ENCODE peak calls at places on chromosomes 3 and 15, in eight cellular contexts. One of them, this sample, is unnamed.

GRCh38 chr15:48696627-48697312 is 51.3 kb upstream of the FBN1 start:
- DNase-seq in anterior cingulate cortex: no peak
- DNase-seq in memory B cell: no peak
- DNase-seq in activated CD4-positive, alpha-beta memory T cell treated with anti-CD3 and anti-CD28 coated beads, Interleukin-2, amount 10 ng/mL, durations not matched to agents 7 days and 5 days: no peak
- DNase-seq in stomach: no peak
- DNase-seq in NCI-H774: no peak
- DNase-seq in HCT116: no peak
- DNase-seq in upper lobe of right lung: no peak
- DNase-seq in this sample: no peak

GRCh38 chr3:14976317-14976716 is 28.9 kb downstream of the NR2C2 start:
- DNase-seq in anterior cingulate cortex: no peak
- DNase-seq in memory B cell: no peak
- DNase-seq in activated CD4-positive, alpha-beta memory T cell treated with anti-CD3 and anti-CD28 coated beads, Interleukin-2, amount 10 ng/mL, durations not matched to agents 7 days and 5 days: no peak
- DNase-seq in stomach: no peak
- DNase-seq in NCI-H774: no peak
- DNase-seq in HCT116: no peak
- DNase-seq in upper lobe of right lung: no peak
- DNase-seq in this sample: no peak

GRCh38 chr15:52013151-52013791 is 5.7 kb upstream of the MAPK6 start:
- DNase-seq in anterior cingulate cortex: no peak
- DNase-seq in memory B cell: no peak
- DNase-seq in activated CD4-positive, alpha-beta memory T cell treated with anti-CD3 and anti-CD28 coated beads, Interleukin-2, amount 10 ng/mL, durations not matched to agents 7 days and 5 days: no peak
- DNase-seq in stomach: no peak
- DNase-seq in NCI-H774: no peak
- DNase-seq in HCT116: no peak
- DNase-seq in upper lobe of right lung: no peak
- DNase-seq in this sample: no peak

GRCh38 chr3:126340596-126340942 is 16.6 kb downstream of the KLF15 start:
- DNase-seq in anterior cingulate cortex: no peak
- DNase-seq in memory B cell: no peak
- DNase-seq in activated CD4-positive, alpha-beta memory T cell treated with anti-CD3 and anti-CD28 coated beads, Interleukin-2, amount 10 ng/mL, durations not matched to agents 7 days and 5 days: no peak
- DNase-seq in stomach: no peak
- DNase-seq in NCI-H774: no peak
- DNase-seq in HCT116: no peak
- DNase-seq in upper lobe of right lung: peak
- DNase-seq in this sample: no peak

GRCh38 chr15:34161329-34161953 is 48.5 kb downstream of the KATNBL1 start:
- DNase-seq in anterior cingulate cortex: no peak
- DNase-seq in memory B cell: no peak
- DNase-seq in activated CD4-positive, alpha-beta memory T cell treated with anti-CD3 and anti-CD28 coated beads, Interleukin-2, amount 10 ng/mL, durations not matched to agents 7 days and 5 days: no peak
- DNase-seq in stomach: no peak
- DNase-seq in NCI-H774: no peak
- DNase-seq in HCT116: peak
- DNase-seq in upper lobe of right lung: no peak
- DNase-seq in this sample: no peak

GRCh38 chr15:67103869-67104268 is 38.5 kb downstream of the SMAD3 start:
- DNase-seq in anterior cingulate cortex: no peak
- DNase-seq in memory B cell: no peak
- DNase-seq in activated CD4-positive, alpha-beta memory T cell treated with anti-CD3 and anti-CD28 coated beads, Interleukin-2, amount 10 ng/mL, durations not matched to agents 7 days and 5 days: peak
- DNase-seq in stomach: no peak
- DNase-seq in NCI-H774: no peak
- DNase-seq in HCT116: no peak
- DNase-seq in upper lobe of right lung: no peak
- DNase-seq in this sample: no peak

GRCh38 chr15:70182858-70183695 is 85.4 kb upstream of the TLE3 start:
- DNase-seq in anterior cingulate cortex: no peak
- DNase-seq in memory B cell: no peak
- DNase-seq in activated CD4-positive, alpha-beta memory T cell treated with anti-CD3 and anti-CD28 coated beads, Interleukin-2, amount 10 ng/mL, durations not matched to agents 7 days and 5 days: no peak
- DNase-seq in stomach: no peak
- DNase-seq in NCI-H774: no peak
- DNase-seq in HCT116: no peak
- DNase-seq in upper lobe of right lung: peak
- DNase-seq in this sample: no peak

GRCh38 chr3:112604536-112604935 is 36.4 kb downstream of the CCDC80 start:
- DNase-seq in anterior cingulate cortex: no peak
- DNase-seq in memory B cell: no peak
- DNase-seq in activated CD4-positive, alpha-beta memory T cell treated with anti-CD3 and anti-CD28 coated beads, Interleukin-2, amount 10 ng/mL, durations not matched to agents 7 days and 5 days: no peak
- DNase-seq in stomach: no peak
- DNase-seq in NCI-H774: no peak
- DNase-seq in HCT116: no peak
- DNase-seq in upper lobe of right lung: no peak
- DNase-seq in this sample: no peak

GRCh38 chr15:38557855-38558713 is 6.5 kb downstream of the RASGRP1 start:
- DNase-seq in anterior cingulate cortex: no peak
- DNase-seq in memory B cell: no peak
- DNase-seq in activated CD4-positive, alpha-beta memory T cell treated with anti-CD3 and anti-CD28 coated beads, Interleukin-2, amount 10 ng/mL, durations not matched to agents 7 days and 5 days: no peak
- DNase-seq in stomach: no peak
- DNase-seq in NCI-H774: no peak
- DNase-seq in HCT116: no peak
- DNase-seq in upper lobe of right lung: no peak
- DNase-seq in this sample: no peak

GRCh38 chr3:169946336-169946735 is 20.3 kb upstream of the SEC62 start:
- DNase-seq in anterior cingulate cortex: no peak
- DNase-seq in memory B cell: no peak
- DNase-seq in activated CD4-positive, alpha-beta memory T cell treated with anti-CD3 and anti-CD28 coated beads, Interleukin-2, amount 10 ng/mL, durations not matched to agents 7 days and 5 days: no peak
- DNase-seq in stomach: no peak
- DNase-seq in NCI-H774: no peak
- DNase-seq in HCT116: no peak
- DNase-seq in upper lobe of right lung: no peak
- DNase-seq in this sample: no peak

GRCh38 chr3:78978037-78978436 is 789.8 kb downstream of the ROBO1 start:
- DNase-seq in anterior cingulate cortex: no peak
- DNase-seq in memory B cell: no peak
- DNase-seq in activated CD4-positive, alpha-beta memory T cell treated with anti-CD3 and anti-CD28 coated beads, Interleukin-2, amount 10 ng/mL, durations not matched to agents 7 days and 5 days: no peak
- DNase-seq in stomach: no peak
- DNase-seq in NCI-H774: no peak
- DNase-seq in HCT116: no peak
- DNase-seq in upper lobe of right lung: no peak
- DNase-seq in this sample: no peak

GRCh38 chr15:35440265-35440664 is 105.7 kb downstream of the DPH6 start:
- DNase-seq in anterior cingulate cortex: no peak
- DNase-seq in memory B cell: no peak
- DNase-seq in activated CD4-positive, alpha-beta memory T cell treated with anti-CD3 and anti-CD28 coated beads, Interleukin-2, amount 10 ng/mL, durations not matched to agents 7 days and 5 days: no peak
- DNase-seq in stomach: no peak
- DNase-seq in NCI-H774: no peak
- DNase-seq in HCT116: no peak
- DNase-seq in upper lobe of right lung: no peak
- DNase-seq in this sample: no peak

GRCh38 chr3:149902498-149903139 is 68.1 kb downstream of the PFN2 start:
- DNase-seq in anterior cingulate cortex: no peak
- DNase-seq in memory B cell: no peak
- DNase-seq in activated CD4-positive, alpha-beta memory T cell treated with anti-CD3 and anti-CD28 coated beads, Interleukin-2, amount 10 ng/mL, durations not matched to agents 7 days and 5 days: no peak
- DNase-seq in stomach: no peak
- DNase-seq in NCI-H774: no peak
- DNase-seq in HCT116: no peak
- DNase-seq in upper lobe of right lung: no peak
- DNase-seq in this sample: no peak

GRCh38 chr3:142998439-142998838 is 2.9 kb upstream of the U2SURP start:
- DNase-seq in anterior cingulate cortex: no peak
- DNase-seq in memory B cell: no peak
- DNase-seq in activated CD4-positive, alpha-beta memory T cell treated with anti-CD3 and anti-CD28 coated beads, Interleukin-2, amount 10 ng/mL, durations not matched to agents 7 days and 5 days: no peak
- DNase-seq in stomach: no peak
- DNase-seq in NCI-H774: no peak
- DNase-seq in HCT116: no peak
- DNase-seq in upper lobe of right lung: no peak
- DNase-seq in this sample: no peak

GRCh38 chr3:106711650-106712049 is 665.6 kb upstream of the CCDC54 start:
- DNase-seq in anterior cingulate cortex: no peak
- DNase-seq in memory B cell: no peak
- DNase-seq in activated CD4-positive, alpha-beta memory T cell treated with anti-CD3 and anti-CD28 coated beads, Interleukin-2, amount 10 ng/mL, durations not matched to agents 7 days and 5 days: no peak
- DNase-seq in stomach: no peak
- DNase-seq in NCI-H774: no peak
- DNase-seq in HCT116: no peak
- DNase-seq in upper lobe of right lung: no peak
- DNase-seq in this sample: no peak

GRCh38 chr3:22684739-22685138 is 518.4 kb upstream of the UBE2E2 start:
- DNase-seq in anterior cingulate cortex: no peak
- DNase-seq in memory B cell: no peak
- DNase-seq in activated CD4-positive, alpha-beta memory T cell treated with anti-CD3 and anti-CD28 coated beads, Interleukin-2, amount 10 ng/mL, durations not matched to agents 7 days and 5 days: no peak
- DNase-seq in stomach: no peak
- DNase-seq in NCI-H774: no peak
- DNase-seq in HCT116: no peak
- DNase-seq in upper lobe of right lung: no peak
- DNase-seq in this sample: no peak

GRCh38 chr3:138184994-138185393 is 2.1 kb upstream of the ARMC8 start:
- DNase-seq in anterior cingulate cortex: no peak
- DNase-seq in memory B cell: no peak
- DNase-seq in activated CD4-positive, alpha-beta memory T cell treated with anti-CD3 and anti-CD28 coated beads, Interleukin-2, amount 10 ng/mL, durations not matched to agents 7 days and 5 days: no peak
- DNase-seq in stomach: no peak
- DNase-seq in NCI-H774: no peak
- DNase-seq in HCT116: peak
- DNase-seq in upper lobe of right lung: no peak
- DNase-seq in this sample: no peak

GRCh38 chr15:77810180-77810579 is 177.5 kb upstream of the LINGO1 start:
- DNase-seq in anterior cingulate cortex: no peak
- DNase-seq in memory B cell: no peak
- DNase-seq in activated CD4-positive, alpha-beta memory T cell treated with anti-CD3 and anti-CD28 coated beads, Interleukin-2, amount 10 ng/mL, durations not matched to agents 7 days and 5 days: no peak
- DNase-seq in stomach: no peak
- DNase-seq in NCI-H774: no peak
- DNase-seq in HCT116: no peak
- DNase-seq in upper lobe of right lung: no peak
- DNase-seq in this sample: no peak

GRCh38 chr15:70669966-70670658 is 93.2 kb downstream of the UACA start:
- DNase-seq in anterior cingulate cortex: no peak
- DNase-seq in memory B cell: no peak
- DNase-seq in activated CD4-positive, alpha-beta memory T cell treated with anti-CD3 and anti-CD28 coated beads, Interleukin-2, amount 10 ng/mL, durations not matched to agents 7 days and 5 days: no peak
- DNase-seq in stomach: peak
- DNase-seq in NCI-H774: no peak
- DNase-seq in HCT116: no peak
- DNase-seq in upper lobe of right lung: no peak
- DNase-seq in this sample: peak

GRCh38 chr15:101463265-101463664 is 26.2 kb downstream of the PCSK6 start:
- DNase-seq in anterior cingulate cortex: no peak
- DNase-seq in memory B cell: no peak
- DNase-seq in activated CD4-positive, alpha-beta memory T cell treated with anti-CD3 and anti-CD28 coated beads, Interleukin-2, amount 10 ng/mL, durations not matched to agents 7 days and 5 days: no peak
- DNase-seq in stomach: peak
- DNase-seq in NCI-H774: no peak
- DNase-seq in HCT116: no peak
- DNase-seq in upper lobe of right lung: no peak
- DNase-seq in this sample: peak

GRCh38 chr3:60835796-60836195 is 415.5 kb downstream of the FHIT start:
- DNase-seq in anterior cingulate cortex: no peak
- DNase-seq in memory B cell: no peak
- DNase-seq in activated CD4-positive, alpha-beta memory T cell treated with anti-CD3 and anti-CD28 coated beads, Interleukin-2, amount 10 ng/mL, durations not matched to agents 7 days and 5 days: no peak
- DNase-seq in stomach: no peak
- DNase-seq in NCI-H774: no peak
- DNase-seq in HCT116: no peak
- DNase-seq in upper lobe of right lung: no peak
- DNase-seq in this sample: no peak

GRCh38 chr3:148789156-148789555 is 38.5 kb upstream of the CPB1 start:
- DNase-seq in anterior cingulate cortex: no peak
- DNase-seq in memory B cell: no peak
- DNase-seq in activated CD4-positive, alpha-beta memory T cell treated with anti-CD3 and anti-CD28 coated beads, Interleukin-2, amount 10 ng/mL, durations not matched to agents 7 days and 5 days: no peak
- DNase-seq in stomach: no peak
- DNase-seq in NCI-H774: no peak
- DNase-seq in HCT116: no peak
- DNase-seq in upper lobe of right lung: no peak
- DNase-seq in this sample: no peak

GRCh38 chr3:3701949-3702348 is 97.3 kb upstream of the LRRN1 start:
- DNase-seq in anterior cingulate cortex: no peak
- DNase-seq in memory B cell: no peak
- DNase-seq in activated CD4-positive, alpha-beta memory T cell treated with anti-CD3 and anti-CD28 coated beads, Interleukin-2, amount 10 ng/mL, durations not matched to agents 7 days and 5 days: no peak
- DNase-seq in stomach: no peak
- DNase-seq in NCI-H774: no peak
- DNase-seq in HCT116: no peak
- DNase-seq in upper lobe of right lung: no peak
- DNase-seq in this sample: no peak

GRCh38 chr3:45065373-45065720 is 39.2 kb downstream of the CLEC3B start:
- DNase-seq in anterior cingulate cortex: no peak
- DNase-seq in memory B cell: no peak
- DNase-seq in activated CD4-positive, alpha-beta memory T cell treated with anti-CD3 and anti-CD28 coated beads, Interleukin-2, amount 10 ng/mL, durations not matched to agents 7 days and 5 days: no peak
- DNase-seq in stomach: no peak
- DNase-seq in NCI-H774: no peak
- DNase-seq in HCT116: no peak
- DNase-seq in upper lobe of right lung: no peak
- DNase-seq in this sample: no peak

GRCh38 chr15:98304366-98304765 is 343.9 kb downstream of the ARRDC4 start:
- DNase-seq in anterior cingulate cortex: no peak
- DNase-seq in memory B cell: no peak
- DNase-seq in activated CD4-positive, alpha-beta memory T cell treated with anti-CD3 and anti-CD28 coated beads, Interleukin-2, amount 10 ng/mL, durations not matched to agents 7 days and 5 days: no peak
- DNase-seq in stomach: no peak
- DNase-seq in NCI-H774: no peak
- DNase-seq in HCT116: no peak
- DNase-seq in upper lobe of right lung: no peak
- DNase-seq in this sample: no peak

GRCh38 chr15:41951571-41951970 is 20.8 kb downstream of the EHD4 start:
- DNase-seq in anterior cingulate cortex: no peak
- DNase-seq in memory B cell: no peak
- DNase-seq in activated CD4-positive, alpha-beta memory T cell treated with anti-CD3 and anti-CD28 coated beads, Interleukin-2, amount 10 ng/mL, durations not matched to agents 7 days and 5 days: no peak
- DNase-seq in stomach: no peak
- DNase-seq in NCI-H774: no peak
- DNase-seq in HCT116: no peak
- DNase-seq in upper lobe of right lung: no peak
- DNase-seq in this sample: no peak

GRCh38 chr15:99328673-99329072 is 77.4 kb downstream of the LRRC28 start:
- DNase-seq in anterior cingulate cortex: no peak
- DNase-seq in memory B cell: no peak
- DNase-seq in activated CD4-positive, alpha-beta memory T cell treated with anti-CD3 and anti-CD28 coated beads, Interleukin-2, amount 10 ng/mL, durations not matched to agents 7 days and 5 days: no peak
- DNase-seq in stomach: no peak
- DNase-seq in NCI-H774: no peak
- DNase-seq in HCT116: no peak
- DNase-seq in upper lobe of right lung: no peak
- DNase-seq in this sample: no peak

GRCh38 chr15:57726411-57726810 is 19.9 kb downstream of the POLR2M start:
- DNase-seq in anterior cingulate cortex: no peak
- DNase-seq in memory B cell: no peak
- DNase-seq in activated CD4-positive, alpha-beta memory T cell treated with anti-CD3 and anti-CD28 coated beads, Interleukin-2, amount 10 ng/mL, durations not matched to agents 7 days and 5 days: no peak
- DNase-seq in stomach: no peak
- DNase-seq in NCI-H774: no peak
- DNase-seq in HCT116: no peak
- DNase-seq in upper lobe of right lung: no peak
- DNase-seq in this sample: no peak

GRCh38 chr15:35519536-35520149 is 26.3 kb downstream of the DPH6 start:
- DNase-seq in anterior cingulate cortex: no peak
- DNase-seq in memory B cell: no peak
- DNase-seq in activated CD4-positive, alpha-beta memory T cell treated with anti-CD3 and anti-CD28 coated beads, Interleukin-2, amount 10 ng/mL, durations not matched to agents 7 days and 5 days: no peak
- DNase-seq in stomach: no peak
- DNase-seq in NCI-H774: peak
- DNase-seq in HCT116: peak
- DNase-seq in upper lobe of right lung: no peak
- DNase-seq in this sample: no peak

GRCh38 chr3:174329321-174329720 is 529.8 kb upstream of the NAALADL2 start:
- DNase-seq in anterior cingulate cortex: no peak
- DNase-seq in memory B cell: no peak
- DNase-seq in activated CD4-positive, alpha-beta memory T cell treated with anti-CD3 and anti-CD28 coated beads, Interleukin-2, amount 10 ng/mL, durations not matched to agents 7 days and 5 days: no peak
- DNase-seq in stomach: no peak
- DNase-seq in NCI-H774: no peak
- DNase-seq in HCT116: no peak
- DNase-seq in upper lobe of right lung: no peak
- DNase-seq in this sample: no peak

GRCh38 chr15:81256916-81257315 is 60.2 kb downstream of the IL16 start:
- DNase-seq in anterior cingulate cortex: no peak
- DNase-seq in memory B cell: no peak
- DNase-seq in activated CD4-positive, alpha-beta memory T cell treated with anti-CD3 and anti-CD28 coated beads, Interleukin-2, amount 10 ng/mL, durations not matched to agents 7 days and 5 days: no peak
- DNase-seq in stomach: no peak
- DNase-seq in NCI-H774: no peak
- DNase-seq in HCT116: peak
- DNase-seq in upper lobe of right lung: no peak
- DNase-seq in this sample: no peak

GRCh38 chr3:65178703-65179102 is 490.9 kb upstream of the ADAMTS9 start:
- DNase-seq in anterior cingulate cortex: no peak
- DNase-seq in memory B cell: no peak
- DNase-seq in activated CD4-positive, alpha-beta memory T cell treated with anti-CD3 and anti-CD28 coated beads, Interleukin-2, amount 10 ng/mL, durations not matched to agents 7 days and 5 days: no peak
- DNase-seq in stomach: no peak
- DNase-seq in NCI-H774: no peak
- DNase-seq in HCT116: no peak
- DNase-seq in upper lobe of right lung: no peak
- DNase-seq in this sample: no peak

GRCh38 chr15:75732809-75733451 is 20.3 kb upstream of the CSPG4 start:
- DNase-seq in anterior cingulate cortex: peak
- DNase-seq in memory B cell: peak
- DNase-seq in activated CD4-positive, alpha-beta memory T cell treated with anti-CD3 and anti-CD28 coated beads, Interleukin-2, amount 10 ng/mL, durations not matched to agents 7 days and 5 days: peak
- DNase-seq in stomach: peak
- DNase-seq in NCI-H774: no peak
- DNase-seq in HCT116: peak
- DNase-seq in upper lobe of right lung: peak
- DNase-seq in this sample: peak

GRCh38 chr3:197331131-197331530 is 32.7 kb upstream of the DLG1 start:
- DNase-seq in anterior cingulate cortex: no peak
- DNase-seq in memory B cell: no peak
- DNase-seq in activated CD4-positive, alpha-beta memory T cell treated with anti-CD3 and anti-CD28 coated beads, Interleukin-2, amount 10 ng/mL, durations not matched to agents 7 days and 5 days: no peak
- DNase-seq in stomach: no peak
- DNase-seq in NCI-H774: no peak
- DNase-seq in HCT116: peak
- DNase-seq in upper lobe of right lung: no peak
- DNase-seq in this sample: no peak